ENCODE peak calls at places on chromosomes 6 and 20, in ten cellular contexts. K, N, A, V, M, R, Y, U, E and W are unnamed samples.

GRCh38 chr6:64330694-64331309 is 695.2 kb downstream of the PHF3 start:
- DNase-seq in K (no peak), N (peak), A (peak), V (peak), M (no peak), R (no peak), Y (peak), U (peak), E (peak), W (peak)

GRCh38 chr20:60264024-60264709 is 305.9 kb downstream of the CDH26 start:
- DNase-seq in K (no peak), N (no peak), A (no peak), V (no peak), M (no peak), R (no peak), Y (no peak), U (no peak), E (no peak), W (no peak)

GRCh38 chr6:129501401-129502051 is 208.5 kb downstream of the ARHGAP18 start:
- DNase-seq in K (no peak), N (peak), A (peak), V (peak), M (peak), R (no peak), Y (peak), U (peak), E (peak), W (no peak)

GRCh38 chr6:125114248-125114858 is 39.2 kb upstream of the TPD52L1 start:
- DNase-seq in K (peak), N (peak), A (no peak), V (peak), M (peak), R (no peak), Y (peak), U (peak), E (peak), W (no peak)

GRCh38 chr6:37131104-37131959 is 38.6 kb upstream of the PIM1 start:
- DNase-seq in K (no peak), N (peak), A (peak), V (no peak), M (no peak), R (no peak), Y (peak), U (no peak), E (peak), W (no peak)

GRCh38 chr6:160035241-160035640 is 66.4 kb downstream of the IGF2R start:
- DNase-seq in K (no peak), N (no peak), A (no peak), V (no peak), M (no peak), R (no peak), Y (no peak), U (no peak), E (no peak), W (no peak)

GRCh38 chr20:29300579-29301551 is 1956.6 kb upstream of the DEFB115 start:
- DNase-seq in K (no peak), N (no peak), A (no peak), V (no peak), M (peak), R (no peak), Y (no peak), U (no peak), E (no peak), W (no peak)

GRCh38 chr6:139778688-139779087 is 404.2 kb upstream of the CITED2 start:
- DNase-seq in K (no peak), N (no peak), A (no peak), V (no peak), M (no peak), R (no peak), Y (peak), U (no peak), E (peak), W (no peak)

GRCh38 chr6:162711376-162711775 is 16.2 kb downstream of the PRKN start:
- DNase-seq in K (no peak), N (no peak), A (no peak), V (no peak), M (no peak), R (no peak), Y (no peak), U (no peak), E (no peak), W (no peak)

GRCh38 chr6:143158113-143158581 is 97.5 kb downstream of the AIG1 start:
- DNase-seq in K (no peak), N (no peak), A (no peak), V (peak), M (no peak), R (no peak), Y (no peak), U (no peak), E (no peak), W (no peak)

GRCh38 chr6:125528614-125529013 is 220.8 kb upstream of the HEY2 start:
- DNase-seq in K (no peak), N (no peak), A (peak), V (no peak), M (no peak), R (no peak), Y (no peak), U (no peak), E (no peak), W (no peak)

GRCh38 chr6:157211603-157212455 is 111.5 kb downstream of the TMEM242 start:
- DNase-seq in K (no peak), N (no peak), A (no peak), V (no peak), M (no peak), R (no peak), Y (no peak), U (no peak), E (no peak), W (no peak)

GRCh38 chr6:104548297-104548696 is 311.4 kb downstream of the HACE1 start:
- DNase-seq in K (no peak), N (no peak), A (no peak), V (no peak), M (no peak), R (no peak), Y (no peak), U (no peak), E (no peak), W (no peak)

GRCh38 chr6:96907498-96907897 is 9.8 kb upstream of the NDUFAF4 start:
- DNase-seq in K (no peak), N (no peak), A (no peak), V (no peak), M (no peak), R (no peak), Y (no peak), U (no peak), E (peak), W (no peak)

GRCh38 chr6:10977231-10977968 is 66.7 kb downstream of the ELOVL2 start:
- DNase-seq in K (no peak), N (no peak), A (no peak), V (no peak), M (no peak), R (no peak), Y (no peak), U (no peak), E (no peak), W (no peak)

GRCh38 chr6:41519748-41520699 is 26.2 kb upstream of the FOXP4 start:
- DNase-seq in K (no peak), N (no peak), A (no peak), V (no peak), M (no peak), R (no peak), Y (no peak), U (no peak), E (no peak), W (no peak)

GRCh38 chr6:14694308-14694707 is 551.6 kb upstream of the JARID2 start:
- DNase-seq in K (no peak), N (no peak), A (no peak), V (no peak), M (no peak), R (no peak), Y (no peak), U (no peak), E (no peak), W (no peak)